ENCODE peak calls at places on chromosome 1, in seven cellular contexts. L is GM12878, Z is A549, Y is Peyer's patch, I is gastrocnemius medialis, S is sigmoid colon, J is breast epithelium. H is an unnamed sample.

GRCh38 chr1:201612645-201613044 is 73.7 kb downstream of the NAV1 start:
- DNase-seq in L (no peak), Z (no peak), Y (no peak), I (no peak), S (no peak), J (no peak), H (no peak)

GRCh38 chr1:223711173-223711572 is 1.2 kb upstream of the CAPN2 start:
- DNase-seq in L (no peak), Z (no peak), Y (no peak), I (no peak), S (no peak), J (no peak), H (no peak)

GRCh38 chr1:159868766-159869165 is 6.3 kb upstream of the VSIG8 start:
- DNase-seq in L (no peak), Z (no peak), Y (no peak), I (no peak), S (no peak), J (no peak), H (no peak)

GRCh38 chr1:41681331-41682136 is 197.1 kb upstream of the EDN2 start:
- DNase-seq in L (no peak), Z (no peak), Y (no peak), I (peak; percentile 52), S (no peak), J (no peak), H (no peak)

GRCh38 chr1:1046243-1046642 is 26.3 kb downstream of the AGRN start:
- DNase-seq in L (no peak), Z (no peak), Y (no peak), I (no peak), S (no peak), J (no peak), H (no peak)

GRCh38 chr1:37094302-37094701 is 60.0 kb upstream of the GRIK3 start:
- DNase-seq in L (peak; percentile 24), Z (no peak), Y (no peak), I (no peak), S (no peak), J (no peak), H (no peak)

GRCh38 chr1:212286437-212287131 is 1.4 kb downstream of the PPP2R5A start:
- DNase-seq in L (no peak), Z (no peak), Y (no peak), I (peak; percentile 34), S (no peak), J (no peak), H (no peak)

GRCh38 chr1:12601690-12602632 is 16.0 kb downstream of the DHRS3 start:
- DNase-seq in L (no peak), Z (peak; percentile 61), Y (no peak), I (no peak), S (no peak), J (no peak), H (peak; percentile 58)

GRCh38 chr1:163170975-163171676 is 31.6 kb downstream of the RGS5 start:
- DNase-seq in L (no peak), Z (no peak), Y (no peak), I (no peak), S (no peak), J (no peak), H (no peak)

GRCh38 chr1:125087691-125088090 is 3902.9 kb downstream of the SRGAP2C start:
- DNase-seq in L (no peak), Z (no peak), Y (no peak), I (no peak), S (peak; percentile 25), J (no peak), H (no peak)

GRCh38 chr1:232084584-232085223 is 458.1 kb downstream of the DISC1 start:
- DNase-seq in L (no peak), Z (no peak), Y (no peak), I (no peak), S (no peak), J (no peak), H (no peak)

GRCh38 chr1:41498809-41499208 is 14.3 kb upstream of the EDN2 start:
- DNase-seq in L (no peak), Z (peak; percentile 48), Y (peak; percentile 86), I (peak; percentile 93), S (no peak), J (peak; percentile 94), H (peak; percentile 62)

GRCh38 chr1:89844236-89844807 is 23.5 kb downstream of the LRRC8D start:
- DNase-seq in L (no peak), Z (peak; percentile 13), Y (no peak), I (no peak), S (no peak), J (no peak), H (no peak)

GRCh38 chr1:25922633-25923567 is 16.7 kb upstream of the STMN1 start:
- DNase-seq in L (no peak), Z (peak; percentile 53), Y (peak; percentile 71), I (no peak), S (peak; percentile 75), J (no peak), H (peak; percentile 43)

GRCh38 chr1:16613185-16614147 is at the start of gene NBPF1:
- DNase-seq in L (peak; percentile 56), Z (peak; percentile 96), Y (peak; percentile 99), I (peak; percentile 92), S (peak; percentile 99), J (peak; percentile 89), H (peak; percentile 95)

GRCh38 chr1:97796716-97797115 is 124.1 kb downstream of the DPYD start:
- DNase-seq in L (no peak), Z (peak; percentile 11), Y (no peak), I (no peak), S (no peak), J (no peak), H (no peak)

GRCh38 chr1:78081980-78082860 is 36.5 kb downstream of the GIPC2 start:
- DNase-seq in L (no peak), Z (no peak), Y (no peak), I (no peak), S (no peak), J (no peak), H (no peak)

GRCh38 chr1:40267767-40268187 is 9.7 kb downstream of the ZMPSTE24 start:
- DNase-seq in L (no peak), Z (no peak), Y (no peak), I (no peak), S (no peak), J (no peak), H (no peak)

GRCh38 chr1:16017461-16018303 is at the start of gene HSPB7:
- DNase-seq in L (no peak), Z (no peak), Y (peak; percentile 62), I (peak; percentile 97), S (peak; percentile 99), J (peak; percentile 54), H (peak; percentile 96)

GRCh38 chr1:14672030-14672429 is 73.5 kb downstream of the KAZN start:
- DNase-seq in L (peak; percentile 39), Z (no peak), Y (no peak), I (no peak), S (no peak), J (no peak), H (no peak)

GRCh38 chr1:235938714-235939487 is 72.2 kb upstream of the LYST start:
- DNase-seq in L (peak; percentile 43), Z (no peak), Y (no peak), I (no peak), S (no peak), J (no peak), H (no peak)

DNA sequence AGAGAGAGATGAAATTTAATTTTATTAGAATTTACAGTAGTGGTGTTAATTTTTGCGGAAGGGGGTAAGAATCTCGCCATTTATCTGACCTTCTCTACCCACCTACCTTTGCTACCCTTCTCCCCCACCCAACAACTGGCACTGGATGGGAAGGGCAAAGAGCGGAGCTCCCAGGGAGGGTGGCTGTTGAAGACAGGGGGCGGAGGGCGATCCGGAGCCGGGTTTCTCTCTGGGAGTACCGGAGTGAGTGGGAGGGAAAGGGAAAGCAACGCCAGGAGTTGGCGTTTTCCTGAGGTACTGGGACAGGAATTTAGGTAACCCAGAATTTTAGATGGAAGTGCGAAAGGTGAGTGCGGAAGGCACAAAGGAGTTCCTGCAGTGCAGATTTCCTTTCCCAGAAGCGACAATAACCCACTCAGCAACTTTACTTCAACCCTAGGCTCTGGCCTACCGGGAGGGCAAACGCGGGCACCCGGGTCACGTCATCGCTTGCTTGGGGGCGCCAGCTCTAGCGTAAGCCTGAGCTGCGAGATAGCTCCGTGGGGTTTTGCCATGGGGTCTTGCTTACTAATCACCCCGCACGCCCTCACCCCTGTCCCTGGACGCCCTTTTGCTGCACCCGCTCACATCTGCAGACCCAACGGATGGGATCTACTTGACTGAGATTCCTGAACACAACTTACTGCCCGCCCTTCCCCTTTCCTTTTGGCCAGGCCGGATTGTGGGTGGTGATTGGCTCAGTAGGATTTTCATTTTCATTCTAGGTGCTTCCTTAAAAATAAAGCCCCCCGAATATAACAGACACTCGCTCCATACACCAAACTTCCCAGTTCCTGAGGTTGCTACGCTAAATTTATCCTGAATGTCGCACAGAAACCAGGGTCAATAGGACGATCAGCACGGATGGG is 413.0 kb upstream of the ESRRG start:
- DNase-seq in L (no peak), Z (no peak), Y (no peak), I (no peak), S (no peak), J (no peak), H (no peak)
- H3K4me3 ChIP-seq in L (no peak overlapping the region), Z (peak overlapping the region; percentile 40), Y (peak overlapping the region; percentile 57), I (peak overlapping the region; percentile 61), S (peak overlapping the region; percentile 33), J (peak overlapping the region; percentile 57), H (no peak overlapping the region)

GRCh38 chr1:110341146-110341871 is 2.1 kb downstream of the RBM15 start:
- DNase-seq in L (no peak), Z (no peak), Y (peak; percentile 44), I (no peak), S (no peak), J (no peak), H (no peak)
- H3K4me1 ChIP-seq in L (peaks cover 8% of the 10 kb centered on the region), Z (peaks cover 63% of the 10 kb centered on the region), Y (peaks cover 18% of the 10 kb centered on the region), I (peaks cover 69% of the 10 kb centered on the region), S (peaks cover 60% of the 10 kb centered on the region), J (peaks cover 17% of the 10 kb centered on the region), H (peaks cover 11% of the 10 kb centered on the region)

DNA sequence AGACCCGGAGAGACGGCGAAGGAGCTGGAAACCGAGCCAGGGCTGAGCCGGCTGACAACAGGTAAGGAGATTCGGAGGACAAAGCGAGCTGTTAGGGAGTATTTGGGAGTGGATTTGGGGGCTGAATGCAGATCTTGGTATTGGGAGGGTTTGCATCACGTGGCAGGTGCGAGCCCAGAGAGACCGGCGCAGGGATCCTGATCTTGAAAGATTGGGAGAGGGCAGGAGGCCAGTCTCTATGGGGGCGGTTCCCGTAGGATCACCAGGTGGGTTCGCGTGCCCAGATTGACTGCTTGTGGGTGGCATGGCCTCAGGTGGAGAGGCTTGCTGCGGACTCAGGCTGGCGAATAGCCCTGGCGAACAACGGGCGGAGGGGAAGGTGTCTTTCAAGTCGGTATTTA is 204 bp downstream of the CIART start:
- DNase-seq in L (no peak), Z (no peak), Y (no peak), I (peak; percentile 83), S (no peak), J (peak; percentile 60), H (no peak)
- TF ChIP-seq POLR2A in L (no peak), Z (no peak), Y (no peak), I (peak; percentile 67), S (peak; percentile 92), J (no peak), H (no peak)

GRCh38 chr1:19390166-19390850 is 78.2 kb downstream of the SLC66A1 start:
- DNase-seq in L (no peak), Z (no peak), Y (no peak), I (no peak), S (no peak), J (no peak), H (no peak)
- H3K4me3 ChIP-seq in L (no peak overlapping the region), Z (no peak overlapping the region), Y (peak overlapping the region; percentile 2), I (no peak overlapping the region), S (no peak overlapping the region), J (peak overlapping the region; percentile 5), H (no peak overlapping the region)

GRCh38 chr1:31621872-31622730 is 4.6 kb downstream of the HCRTR1 start:
- DNase-seq in L (no peak), Z (no peak), Y (peak; percentile 40), I (no peak), S (no peak), J (peak; percentile 72), H (no peak)
- H3K4me1 ChIP-seq in L (no peaks in the 10 kb centered on the region), Z (no peaks in the 10 kb centered on the region), Y (peaks cover 8% of the 10 kb centered on the region), I (peaks cover 24% of the 10 kb centered on the region), S (peaks cover 26% of the 10 kb centered on the region), J (peaks cover 12% of the 10 kb centered on the region), H (peaks cover under 1% of the 10 kb centered on the region)

GRCh38 chr1:32818804-32819541 is 1.5 kb downstream of the S100PBP start:
- DNase-seq in L (peak; percentile 96), Z (no peak), Y (peak; percentile 51), I (no peak), S (no peak), J (no peak), H (no peak)
- TF ChIP-seq POLR2A in L (peak; percentile 78), Z (no peak), Y (no peak), I (no peak), S (no peak), J (no peak), H (no peak)

H was measured in uterus.